ENCODE peak calls at places on chromosomes 11 and 22, in six cellular contexts. E is dorsolateral prefrontal cortex, H is mammary epithelial cell, T is skeletal muscle cell, J is bronchial epithelial cell, D is HepG2. Z is an unnamed sample.

GRCh38 chr11:88307749-88308425 is 29.6 kb downstream of the CTSC start:
- DNase-seq in H (no peak), E (no peak), D (no peak), J (no peak), T (no peak), Z (no peak)

GRCh38 chr11:129251067-129251466 is 58.9 kb upstream of the ARHGAP32 start:
- DNase-seq in H (no peak), T (no peak), J (no peak), E (no peak), D (no peak), Z (no peak)

GRCh38 chr11:17333799-17334586 is 17.6 kb upstream of the NCR3LG1 start:
- DNase-seq in E (peak; percentile 32), D (no peak), H (no peak), J (no peak), T (no peak), Z (no peak)

GRCh38 chr11:95487938-95488337 is 256.9 kb upstream of the SESN3 start:
- DNase-seq in E (no peak), D (peak; percentile 3), J (no peak), H (no peak), T (no peak), Z (no peak)

GRCh38 chr22:45537734-45538181 is 35.1 kb downstream of the FBLN1 start:
- DNase-seq in T (no peak), E (peak; percentile 30), H (peak; percentile 100), D (no peak), J (peak; percentile 99), Z (no peak)

GRCh38 chr11:34243620-34244493 is 114.0 kb downstream of the ABTB2 start:
- DNase-seq in D (no peak), E (no peak), T (no peak), J (peak; percentile 92), H (peak; percentile 92), Z (peak; percentile 91)

GRCh38 chr11:63920870-63921417 is 4.0 kb upstream of the RCOR2 start:
- DNase-seq in J (no peak), H (no peak), D (no peak), T (no peak), E (no peak), Z (no peak)

GRCh38 chr22:30425616-30426394 is at the start of gene MTFP1:
- DNase-seq in J (peak; percentile 53), D (peak; percentile 66), H (peak; percentile 65), E (no peak), T (no peak), Z (peak; percentile 47)

GRCh38 chr11:80855975-80856524 is 1415.2 kb upstream of the TENM4 start:
- DNase-seq in H (peak; percentile 69), D (no peak), T (peak; percentile 7), J (peak; percentile 90), E (no peak), Z (peak; percentile 86)

GRCh38 chr11:11281626-11282025 is 71.4 kb downstream of the CSNK2A3 start:
- DNase-seq in E (no peak), T (no peak), J (no peak), D (no peak), H (no peak), Z (no peak)

GRCh38 chr22:49107561-49107960 is 720.1 kb downstream of the BRD1 start:
- DNase-seq in E (no peak), D (no peak), H (no peak), T (no peak), J (no peak), Z (no peak)

Z was measured in renal cortical epithelial cell.